ENCODE peak calls at places on chromosome 18, in eight cellular contexts. Z is adrenal gland, E is neural progenitor cell, B is GM23338, Q is IMR-90, X is right atrium auricular region, V is BE2C, J is psoas muscle. F is an unnamed sample.

GRCh38 chr18:49757513-49758262 is 55.6 kb downstream of the ACAA2 start:
- DNase-seq in Z (no peak), E (peak; percentile 9), B (peak; percentile 61), Q (no peak), X (no peak), V (peak; percentile 49), J (no peak), F (peak; percentile 25)

GRCh38 chr18:24831871-24832665 is 371.6 kb downstream of the HRH4 start:
- DNase-seq in Z (no peak), E (peak; percentile 57), B (no peak), Q (no peak), X (no peak), V (no peak), J (no peak), F (no peak)

GRCh38 chr18:25842665-25843064 is 247.7 kb downstream of the SS18 start:
- DNase-seq in Z (no peak), E (no peak), B (no peak), Q (no peak), X (no peak), V (no peak), J (no peak), F (no peak)

GRCh38 chr18:54223568-54224241 is 764 bp downstream of the MBD2 start:
- DNase-seq in Z (peak; percentile 80), E (peak; percentile 47), B (peak; percentile 41), Q (peak; percentile 92), X (peak; percentile 73), V (no peak), J (peak; percentile 62), F (peak; percentile 41)

GRCh38 chr18:48316177-48316576 is 93.0 kb downstream of the ZBTB7C start:
- DNase-seq in Z (no peak), E (no peak), B (no peak), Q (no peak), X (no peak), V (no peak), J (no peak), F (no peak)

GRCh38 chr18:10010611-10011015 is 96.8 kb downstream of the VAPA start:
- DNase-seq in Z (no peak), E (no peak), B (no peak), Q (peak; percentile 92), X (peak; percentile 91), V (no peak), J (peak; percentile 28), F (no peak)

GRCh38 chr18:61579581-61579980 is 246.4 kb downstream of the CDH20 start:
- DNase-seq in Z (no peak), E (no peak), B (no peak), Q (no peak), X (no peak), V (no peak), J (no peak), F (no peak)

GRCh38 chr18:43279015-43279758 is 1.9 kb upstream of the SYT4 start:
- DNase-seq in Z (no peak), E (peak; percentile 62), B (peak; percentile 89), Q (no peak), X (no peak), V (peak; percentile 36), J (no peak), F (peak; percentile 10)

GRCh38 chr18:31046916-31047315 is 4.4 kb upstream of the DSC3 start:
- DNase-seq in Z (no peak), E (no peak), B (no peak), Q (no peak), X (no peak), V (no peak), J (no peak), F (no peak)

GRCh38 chr18:25231327-25231691 is 120.7 kb downstream of the ZNF521 start:
- DNase-seq in Z (no peak), E (no peak), B (no peak), Q (no peak), X (peak; percentile 69), V (no peak), J (peak; percentile 23), F (no peak)

GRCh38 chr18:46034230-46034629 is 37.8 kb downstream of the PSTPIP2 start:
- DNase-seq in Z (no peak), E (no peak), B (no peak), Q (peak; percentile 38), X (no peak), V (no peak), J (no peak), F (no peak)

GRCh38 chr18:57910817-57911216 is 107.7 kb upstream of the ATP8B1 start:
- DNase-seq in Z (no peak), E (peak; percentile 31), B (peak; percentile 79), Q (no peak), X (no peak), V (peak; percentile 11), J (no peak), F (peak; percentile 19)

GRCh38 chr18:49970288-49970687 is 157.0 kb upstream of the ACAA2 start:
- DNase-seq in Z (no peak), E (no peak), B (no peak), Q (no peak), X (no peak), V (peak; percentile 11), J (no peak), F (no peak)

GRCh38 chr18:34651586-34652369 is 58.3 kb upstream of the DTNA start:
- DNase-seq in Z (no peak), E (no peak), B (no peak), Q (no peak), X (no peak), V (no peak), J (no peak), F (no peak)

GRCh38 chr18:27746241-27746640 is 430.7 kb downstream of the CDH2 start:
- DNase-seq in Z (no peak), E (no peak), B (no peak), Q (no peak), X (no peak), V (no peak), J (no peak), F (no peak)

GRCh38 chr18:63928331-63928730 is 20.6 kb downstream of the SERPINB10 start:
- DNase-seq in Z (no peak), E (no peak), B (no peak), Q (no peak), X (no peak), V (no peak), J (no peak), F (no peak)

GRCh38 chr18:75477913-75478312 is 50.4 kb upstream of the SMIM21 start:
- DNase-seq in Z (no peak), E (no peak), B (no peak), Q (peak; percentile 37), X (no peak), V (no peak), J (no peak), F (no peak)

GRCh38 chr18:46660955-46661749 is 4.1 kb upstream of the LOXHD1 start:
- DNase-seq in Z (no peak), E (peak; percentile 67), B (peak; percentile 71), Q (peak; percentile 31), X (no peak), V (peak; percentile 56), J (no peak), F (no peak)

GRCh38 chr18:36158261-36158867 is 28.7 kb downstream of the ELP2 start:
- DNase-seq in Z (no peak), E (no peak), B (no peak), Q (peak; percentile 94), X (no peak), V (no peak), J (no peak), F (no peak)

GRCh38 chr18:9184998-9185613 is 48.5 kb downstream of the ANKRD12 start:
- DNase-seq in Z (no peak), E (no peak), B (no peak), Q (no peak), X (no peak), V (no peak), J (no peak), F (no peak)

GRCh38 chr18:58129019-58129374 is 85.0 kb downstream of the NEDD4L start:
- DNase-seq in Z (no peak), E (no peak), B (no peak), Q (no peak), X (no peak), V (no peak), J (no peak), F (no peak)

GRCh38 chr18:37541517-37541916 is 24.1 kb downstream of the CELF4 start:
- DNase-seq in Z (no peak), E (no peak), B (no peak), Q (no peak), X (no peak), V (no peak), J (no peak), F (no peak)

GRCh38 chr18:52979888-52980287 is 639.9 kb downstream of the DCC start:
- DNase-seq in Z (no peak), E (peak; percentile 80), B (no peak), Q (no peak), X (no peak), V (no peak), J (no peak), F (no peak)

GRCh38 chr18:78753240-78753639 is 226.4 kb upstream of the SALL3 start:
- DNase-seq in Z (no peak), E (no peak), B (no peak), Q (no peak), X (no peak), V (no peak), J (no peak), F (no peak)

GRCh38 chr18:76410033-76410432 is 85.0 kb downstream of the ZNF516 start:
- DNase-seq in Z (no peak), E (no peak), B (no peak), Q (no peak), X (no peak), V (no peak), J (no peak), F (no peak)

GRCh38 chr18:62777814-62778213 is 62.5 kb downstream of the PHLPP1 start:
- DNase-seq in Z (no peak), E (no peak), B (no peak), Q (peak; percentile 22), X (no peak), V (no peak), J (no peak), F (no peak)
- H3K4me1 ChIP-seq in Z (peaks cover 40% of the 10 kb centered on the region), E (peaks cover 30% of the 10 kb centered on the region), B (peaks cover 88% of the 10 kb centered on the region), Q (peaks cover 5% of the 10 kb centered on the region), X (peaks cover 5% of the 10 kb centered on the region), V (no peaks in the 10 kb centered on the region), J (peaks cover 12% of the 10 kb centered on the region), F (no peaks in the 10 kb centered on the region)

DNA sequence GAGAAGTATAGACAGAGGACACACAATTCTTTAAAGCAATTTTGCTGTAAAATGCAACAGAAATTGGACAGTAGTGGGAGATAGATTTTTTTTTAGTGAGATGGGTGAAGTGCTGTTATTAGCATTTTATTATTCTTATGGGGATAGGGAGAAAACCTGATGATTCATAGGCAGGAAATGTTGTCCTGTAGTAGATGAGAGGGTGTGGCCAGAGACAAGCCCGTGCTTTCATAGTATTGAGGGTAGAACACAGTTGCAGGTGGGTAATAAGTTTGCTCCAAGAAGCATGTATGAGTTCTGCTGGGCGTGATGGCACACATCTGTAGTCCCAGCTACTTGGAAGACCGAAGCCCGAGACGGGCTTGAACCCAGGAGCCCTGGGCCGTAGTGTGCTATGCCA is 128.3 kb upstream of the ARHGAP28 start:
- DNase-seq in Z (no peak), E (no peak), B (no peak), Q (no peak), X (no peak), V (no peak), J (no peak), F (no peak)
- H3K4me1 ChIP-seq in Z (no peaks in the 10 kb centered on the region), E (peaks cover 5% of the 10 kb centered on the region), B (peaks cover 14% of the 10 kb centered on the region), Q (peaks cover 2% of the 10 kb centered on the region), X (no peaks in the 10 kb centered on the region), V (no peaks in the 10 kb centered on the region), J (no peaks in the 10 kb centered on the region), F (no peaks in the 10 kb centered on the region)

GRCh38 chr18:13273800-13274199 is 55.2 kb downstream of the LDLRAD4 start:
- DNase-seq in Z (no peak), E (no peak), B (no peak), Q (no peak), X (no peak), V (no peak), J (no peak), F (no peak)
- H3K4me1 ChIP-seq in Z (peaks cover 65% of the 10 kb centered on the region), E (peaks cover under 1% of the 10 kb centered on the region), B (no peaks in the 10 kb centered on the region), Q (no peaks in the 10 kb centered on the region), X (peaks cover 71% of the 10 kb centered on the region), V (no peaks in the 10 kb centered on the region), J (peaks cover 9% of the 10 kb centered on the region), F (no peaks in the 10 kb centered on the region)

GRCh38 chr18:13018379-13018778 is 27.2 kb downstream of the CEP192 start:
- DNase-seq in Z (no peak), E (no peak), B (no peak), Q (no peak), X (no peak), V (no peak), J (no peak), F (no peak)
- H3K4me1 ChIP-seq in Z (no peaks in the 10 kb centered on the region), E (no peaks in the 10 kb centered on the region), B (no peaks in the 10 kb centered on the region), Q (no peaks in the 10 kb centered on the region), X (no peaks in the 10 kb centered on the region), V (no peaks in the 10 kb centered on the region), J (no peaks in the 10 kb centered on the region), F (no peaks in the 10 kb centered on the region)

F was measured in DND-41.